ENCODE peak calls at places on chromosomes 6 and 20, in six cellular contexts. X is left cardiac atrium, Z is GM04504, C is H54, I is kidney epithelial cell, P is HuH-7.5. M is an unnamed sample.

GRCh38 chr6:34673079-34673478 is 23.5 kb downstream of the ILRUN start:
- DNase-seq in X (no peak), Z (no peak), C (no peak), I (no peak), P (no peak), M (no peak)

GRCh38 chr20:10558635-10559187 is 115.1 kb downstream of the JAG1 start:
- DNase-seq in X (no peak), Z (peak; percentile 52), C (no peak), I (peak; percentile 75), P (no peak), M (peak; percentile 91)

GRCh38 chr6:4675086-4675485 is 101.1 kb upstream of the CDYL start:
- DNase-seq in X (no peak), Z (no peak), C (no peak), I (no peak), P (no peak), M (no peak)

GRCh38 chr6:148311849-148312669 is 30.6 kb upstream of the SASH1 start:
- DNase-seq in X (no peak), Z (no peak), C (no peak), I (no peak), P (no peak), M (no peak)

GRCh38 chr20:2032168-2032567 is 38.3 kb upstream of the PDYN start:
- DNase-seq in X (no peak), Z (no peak), C (no peak), I (no peak), P (no peak), M (no peak)

GRCh38 chr6:90388395-90388794 is 91.8 kb upstream of the BACH2 start:
- DNase-seq in X (no peak), Z (no peak), C (no peak), I (no peak), P (no peak), M (no peak)

GRCh38 chr6:56683882-56684281 is 41.2 kb upstream of the DST start:
- DNase-seq in X (no peak), Z (peak; percentile 66), C (peak; percentile 40), I (peak; percentile 76), P (no peak), M (no peak)

GRCh38 chr20:49978685-49979029 is 4.1 kb upstream of the SNAI1 start:
- DNase-seq in X (no peak), Z (no peak), C (no peak), I (no peak), P (no peak), M (no peak)

GRCh38 chr20:53077373-53078205 is 105.4 kb downstream of the TSHZ2 start:
- DNase-seq in X (peak; percentile 35), Z (no peak), C (no peak), I (no peak), P (peak; percentile 36), M (no peak)

GRCh38 chr20:38645980-38646858 is 44.6 kb downstream of the ARHGAP40 start:
- DNase-seq in X (peak; percentile 77), Z (peak; percentile 20), C (peak; percentile 88), I (no peak), P (peak; percentile 88), M (peak; percentile 16)

GRCh38 chr6:44297063-44298038 is 15.8 kb downstream of the AARS2 start:
- DNase-seq in X (peak; percentile 51), Z (no peak), C (no peak), I (no peak), P (no peak), M (no peak)

GRCh38 chr20:17648306-17648646 is 33.8 kb downstream of the RRBP1 start:
- DNase-seq in X (peak; percentile 51), Z (no peak), C (no peak), I (no peak), P (no peak), M (no peak)

GRCh38 chr6:1498491-1499113 is 109.2 kb downstream of the FOXF2 start:
- DNase-seq in X (no peak), Z (no peak), C (no peak), I (no peak), P (no peak), M (no peak)

GRCh38 chr6:84411060-84411629 is 183.7 kb upstream of the CEP162 start:
- DNase-seq in X (no peak), Z (peak; percentile 64), C (no peak), I (no peak), P (no peak), M (peak; percentile 24)

GRCh38 chr6:31070711-31071197 is 41.6 kb downstream of the C6orf15 start:
- DNase-seq in X (peak; percentile 41), Z (peak; percentile 60), C (peak; percentile 73), I (no peak), P (peak; percentile 48), M (peak; percentile 75)

GRCh38 chr6:156658596-156659316 is 118.4 kb upstream of the ARID1B start:
- DNase-seq in X (no peak), Z (no peak), C (no peak), I (no peak), P (no peak), M (peak; percentile 5)

GRCh38 chr6:132188865-132189264 is 212.4 kb downstream of the MOXD1 start:
- DNase-seq in X (no peak), Z (no peak), C (no peak), I (peak; percentile 37), P (no peak), M (peak; percentile 80)

GRCh38 chr6:56507517-56507916 is 135.2 kb downstream of the DST start:
- DNase-seq in X (peak; percentile 42), Z (no peak), C (no peak), I (no peak), P (no peak), M (no peak)

GRCh38 chr20:10194166-10194565 is 24.5 kb upstream of the SNAP25 start:
- DNase-seq in X (no peak), Z (no peak), C (no peak), I (no peak), P (no peak), M (no peak)

GRCh38 chr20:4099905-4100675 is 84.7 kb upstream of the RNF24 start:
- DNase-seq in X (no peak), Z (no peak), C (no peak), I (no peak), P (no peak), M (no peak)

GRCh38 chr6:138336221-138336620 is 41.5 kb upstream of the SMIM28 start:
- DNase-seq in X (no peak), Z (no peak), C (no peak), I (no peak), P (no peak), M (no peak)

GRCh38 chr20:63265891-63266515 is 6.6 kb upstream of the ARFGAP1 start:
- DNase-seq in X (no peak), Z (peak; percentile 31), C (no peak), I (no peak), P (no peak), M (peak; percentile 24)

GRCh38 chr20:48594533-48594932 is 233.3 kb downstream of the PREX1 start:
- DNase-seq in X (no peak), Z (no peak), C (no peak), I (no peak), P (no peak), M (no peak)

GRCh38 chr6:105209950-105210706 is 30.3 kb upstream of the POPDC3 start:
- DNase-seq in X (no peak), Z (no peak), C (peak; percentile 10), I (no peak), P (no peak), M (peak; percentile 49)

GRCh38 chr20:31559704-31560093 is 45.4 kb upstream of the ID1 start:
- DNase-seq in X (no peak), Z (no peak), C (no peak), I (no peak), P (no peak), M (no peak)

GRCh38 chr20:37846573-37846972 is 56.4 kb upstream of the VSTM2L start:
- DNase-seq in X (no peak), Z (no peak), C (no peak), I (no peak), P (no peak), M (no peak)

GRCh38 chr6:157867155-157867559 is 44.1 kb downstream of the SNX9 start:
- DNase-seq in X (no peak), Z (no peak), C (peak; percentile 11), I (no peak), P (no peak), M (no peak)

GRCh38 chr6:163741743-163742363 is 327.3 kb downstream of the QKI start:
- DNase-seq in X (no peak), Z (no peak), C (no peak), I (no peak), P (no peak), M (no peak)

GRCh38 chr20:62846528-62846890 is 15.1 kb downstream of the TCFL5 start:
- DNase-seq in X (no peak), Z (no peak), C (no peak), I (no peak), P (no peak), M (no peak)

GRCh38 chr20:32206383-32207210 is 946 bp downstream of the PLAGL2 start:
- DNase-seq in X (no peak), Z (no peak), C (no peak), I (no peak), P (no peak), M (no peak)

GRCh38 chr6:147040041-147040440 is 164.2 kb upstream of the STXBP5 start:
- DNase-seq in X (no peak), Z (no peak), C (no peak), I (no peak), P (no peak), M (no peak)

GRCh38 chr20:15703171-15703911 is 869.9 kb downstream of the KIF16B start:
- DNase-seq in X (no peak), Z (no peak), C (no peak), I (peak; percentile 55), P (peak; percentile 19), M (peak; percentile 34)

GRCh38 chr6:32692019-32692418 is 25.6 kb upstream of the HLA-DQB1 start:
- DNase-seq in X (peak; percentile 22), Z (no peak), C (no peak), I (no peak), P (no peak), M (no peak)

GRCh38 chr20:45138451-45139300 is 14.4 kb upstream of the WFDC12 start:
- DNase-seq in X (peak; percentile 36), Z (no peak), C (peak; percentile 35), I (no peak), P (no peak), M (no peak)

GRCh38 chr6:79070206-79070825 is 7.7 kb downstream of the PHIP start:
- DNase-seq in X (no peak), Z (no peak), C (no peak), I (no peak), P (no peak), M (no peak)

GRCh38 chr20:1122388-1123315 is 4.2 kb downstream of the PSMF1 start:
- DNase-seq in X (peak; percentile 56), Z (peak; percentile 36), C (no peak), I (no peak), P (no peak), M (peak; percentile 19)

GRCh38 chr6:134936927-134937326 is 13.0 kb downstream of the ALDH8A1 start:
- DNase-seq in X (no peak), Z (peak; percentile 52), C (peak; percentile 12), I (no peak), P (no peak), M (peak; percentile 68)

GRCh38 chr6:40852667-40853383 is 186.2 kb downstream of the UNC5CL start:
- DNase-seq in X (no peak), Z (peak; percentile 11), C (no peak), I (no peak), P (peak; percentile 12), M (no peak)

GRCh38 chr6:7301702-7302101 is 11.3 kb downstream of the SSR1 start:
- DNase-seq in X (no peak), Z (no peak), C (no peak), I (no peak), P (no peak), M (no peak)